ENCODE peak calls at places on chromosome 17, in six cellular contexts. E is A549, S is GM12878, U is K562, H is IMR-90, X is HepG2. K is an unnamed sample.
A peak's percentile ranks its signal among the peaks of the same experiment; 100 is the strongest.

GRCh38 chr17:36884495-36885160 is 52.6 kb upstream of the LHX1 start:
- DNase-seq in E (no peak), S (no peak), U (no peak), H (no peak), X (no peak), K (no peak)

GRCh38 chr17:50051082-50051576 is 4.8 kb upstream of the ITGA3 start:
- DNase-seq in E (peak; percentile 93), S (no peak), U (peak; percentile 52), H (peak; percentile 88), X (no peak), K (no peak)

GRCh38 chr17:67044940-67045339 is 586 bp downstream of the CACNG1 start:
- DNase-seq in E (no peak), S (no peak), U (no peak), H (no peak), X (no peak), K (no peak)

GRCh38 chr17:47864791-47865216 is 13.8 kb upstream of the SP6 start:
- DNase-seq in E (no peak), S (no peak), U (no peak), H (no peak), X (no peak), K (no peak)

GRCh38 chr17:82202981-82203380 is 9.7 kb downstream of the CCDC57 start:
- DNase-seq in E (no peak), S (no peak), U (no peak), H (no peak), X (no peak), K (no peak)

GRCh38 chr17:65332375-65332774 is 195.2 kb downstream of the RGS9 start:
- DNase-seq in E (no peak), S (no peak), U (no peak), H (peak; percentile 66), X (no peak), K (no peak)

GRCh38 chr17:14417336-14417735 is 116.5 kb downstream of the HS3ST3B1 start:
- DNase-seq in E (no peak), S (no peak), U (no peak), H (no peak), X (peak; percentile 6), K (no peak)

GRCh38 chr17:14197582-14197981 is 39.1 kb downstream of the CDRT15 start:
- DNase-seq in E (no peak), S (no peak), U (no peak), H (no peak), X (no peak), K (no peak)

GRCh38 chr17:74337834-74338500 is 11.9 kb downstream of the KIF19 start:
- DNase-seq in E (no peak), S (no peak), U (no peak), H (no peak), X (no peak), K (no peak)

GRCh38 chr17:66287911-66288310 is 14.5 kb upstream of the PRKCA start:
- DNase-seq in E (peak; percentile 62), S (no peak), U (no peak), H (no peak), X (no peak), K (no peak)

GRCh38 chr17:40311575-40311974 is 2.6 kb downstream of the RARA start:
- DNase-seq in E (no peak), S (no peak), U (no peak), H (no peak), X (no peak), K (no peak)

GRCh38 chr17:64084086-64084939 is 45.6 kb downstream of the ERN1 start:
- DNase-seq in E (peak; percentile 75), S (no peak), U (peak; percentile 60), H (peak; percentile 43), X (peak; percentile 89), K (peak; percentile 45)

GRCh38 chr17:72466199-72466598 is 345.4 kb downstream of the SOX9 start:
- DNase-seq in E (peak; percentile 95), S (peak; percentile 75), U (no peak), H (peak; percentile 88), X (peak; percentile 48), K (no peak)

GRCh38 chr17:31533546-31534155 is 142.2 kb downstream of the RAB11FIP4 start:
- DNase-seq in E (peak; percentile 45), S (no peak), U (peak; percentile 76), H (peak; percentile 88), X (no peak), K (peak; percentile 43)

GRCh38 chr17:17783825-17784598 is 52.8 kb downstream of the SREBF1 start:
- DNase-seq in E (no peak), S (peak; percentile 17), U (no peak), H (no peak), X (no peak), K (no peak)

GRCh38 chr17:74833501-74834361 is 26.0 kb downstream of the GRIN2C start:
- DNase-seq in E (no peak), S (no peak), U (no peak), H (peak; percentile 52), X (no peak), K (no peak)

GRCh38 chr17:36602030-36602737 is 801 bp downstream of the MRM1 start:
- DNase-seq in E (peak; percentile 22), S (no peak), U (no peak), H (peak; percentile 9), X (no peak), K (no peak)

GRCh38 chr17:76584427-76585047 is 1.1 kb downstream of the ST6GALNAC2 start:
- DNase-seq in E (no peak), S (no peak), U (no peak), H (no peak), X (no peak), K (no peak)

GRCh38 chr17:82058855-82059249 is 6.8 kb downstream of the DUS1L start:
- DNase-seq in E (no peak), S (no peak), U (no peak), H (no peak), X (no peak), K (no peak)

GRCh38 chr17:65583921-65584603 is 22.6 kb upstream of the AXIN2 start:
- DNase-seq in E (no peak), S (no peak), U (no peak), H (no peak), X (peak; percentile 71), K (no peak)

GRCh38 chr17:75001915-75002843 is 10.3 kb upstream of the MRPL58 start:
- DNase-seq in E (no peak), S (no peak), U (no peak), H (no peak), X (no peak), K (no peak)

GRCh38 chr17:39619786-39620101 is 7.0 kb upstream of the PPP1R1B start:
- DNase-seq in E (no peak), S (no peak), U (no peak), H (no peak), X (peak; percentile 44), K (no peak)

GRCh38 chr17:18186271-18186982 is 2.8 kb downstream of the ALKBH5 start:
- DNase-seq in E (no peak), S (no peak), U (no peak), H (peak; percentile 47), X (no peak), K (no peak)

GRCh38 chr17:64297467-64298088 is 34.5 kb upstream of the TEX2 start:
- DNase-seq in E (no peak), S (no peak), U (no peak), H (no peak), X (no peak), K (no peak)

GRCh38 chr17:45132569-45133463 is 501 bp upstream of the PLCD3 start:
- DNase-seq in E (peak; percentile 93), S (no peak), U (peak; percentile 50), H (peak; percentile 70), X (peak; percentile 66), K (peak; percentile 93)

GRCh38 chr17:12545877-12546513 is 119.7 kb upstream of the MYOCD start:
- DNase-seq in E (peak; percentile 75), S (no peak), U (peak; percentile 19), H (peak; percentile 63), X (peak; percentile 41), K (peak; percentile 64)

GRCh38 chr17:19646788-19647696 is 1.5 kb upstream of the ALDH3A2 start:
- DNase-seq in E (peak; percentile 72), S (no peak), U (no peak), H (no peak), X (peak; percentile 69), K (no peak)

GRCh38 chr17:30235386-30236296 is at the start of gene SLC6A4:
- DNase-seq in E (no peak), S (no peak), U (peak; percentile 50), H (no peak), X (no peak), K (no peak)

GRCh38 chr17:882827-883585 is 96.6 kb downstream of the NXN start:
- DNase-seq in E (no peak), S (no peak), U (no peak), H (peak; percentile 66), X (peak; percentile 83), K (no peak)

GRCh38 chr17:56937688-56938087 is 23.2 kb downstream of the COIL start:
- DNase-seq in E (no peak), S (no peak), U (peak; percentile 20), H (no peak), X (no peak), K (no peak)
- TF ChIP-seq BHLHE40 in E (no peak), S (no peak), U (no peak), H (no peak), X (no peak), K (no peak)

GRCh38 chr17:58310511-58311428 is 17.8 kb downstream of the TSPOAP1 start:
- DNase-seq in E (no peak), S (no peak), U (no peak), H (no peak), X (no peak), K (no peak)
- TF ChIP-seq BHLHE40 in E (no peak), S (no peak), U (no peak), H (no peak), X (no peak), K (no peak)

DNA sequence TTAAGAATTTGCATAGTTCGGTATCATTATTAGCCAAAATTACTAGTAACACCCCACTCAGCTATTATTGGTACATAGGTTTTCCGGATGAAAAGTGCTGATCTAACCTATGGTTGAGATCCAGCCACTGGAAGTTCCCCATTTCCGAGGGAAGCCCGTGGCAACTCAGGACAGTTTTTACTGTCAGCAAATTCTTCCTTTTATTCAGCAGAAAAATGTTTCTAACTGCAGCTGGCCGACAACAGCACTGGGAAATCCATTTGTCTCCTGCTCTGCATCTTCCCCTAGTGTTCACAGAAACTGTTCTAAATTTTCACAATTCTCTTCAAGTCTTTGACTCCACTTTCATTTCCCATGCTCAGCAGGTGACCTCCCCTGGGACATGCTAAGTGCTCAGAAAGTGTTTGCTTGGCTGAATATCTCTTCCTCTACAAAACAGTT is 15.6 kb upstream of the MMD start:
- DNase-seq in E (no peak), S (peak; percentile 93), U (no peak), H (no peak), X (no peak), K (no peak)
- TF ChIP-seq BHLHE40 in E (no peak), S (peak; percentile 75), U (no peak), H (no peak), X (no peak), K (no peak)

DNA sequence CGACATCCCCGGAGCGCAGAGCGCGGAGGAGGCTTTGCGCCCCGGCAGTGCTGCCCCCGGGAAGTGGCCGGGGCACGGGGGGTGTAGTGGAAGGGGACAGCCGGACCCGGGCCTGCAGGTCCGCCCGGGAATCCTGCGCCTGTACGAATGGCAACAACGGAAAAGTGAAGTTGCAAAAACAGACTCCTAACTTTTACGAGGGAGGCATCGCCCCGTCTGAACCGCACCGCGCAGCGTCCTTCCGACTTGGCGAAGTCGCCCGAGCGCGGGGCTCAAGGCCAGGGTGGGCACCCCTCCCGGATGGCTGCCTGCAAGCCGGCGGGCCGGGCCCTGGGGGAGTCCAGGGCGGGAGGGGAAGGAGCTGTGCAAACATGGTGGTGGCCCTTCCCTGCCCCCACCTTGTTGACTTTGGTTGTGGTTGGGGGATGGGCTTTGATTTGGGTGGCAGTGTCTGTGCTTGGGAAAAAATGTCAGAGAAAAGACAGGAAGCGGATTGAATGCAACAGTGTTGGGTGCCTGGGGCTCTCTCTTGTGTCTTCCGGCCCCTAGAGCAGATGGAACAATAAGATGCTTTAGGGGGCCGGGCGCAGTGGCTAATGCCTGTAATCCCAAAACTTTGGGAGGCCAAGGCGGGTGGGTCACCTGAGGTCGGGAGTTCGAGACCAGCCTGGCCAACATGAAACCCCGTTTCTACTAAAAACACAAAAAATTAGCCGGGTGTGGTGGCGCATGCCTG is 675 bp downstream of the RNF213 start:
- DNase-seq in E (peak; percentile 85), S (no peak), U (peak; percentile 39), H (peak; percentile 32), X (peak; percentile 90), K (peak; percentile 32)
- TF ChIP-seq BHLHE40 in E (no peak), S (no peak), U (no peak), H (no peak), X (peak; percentile 39), K (no peak)

K was measured in HEK293T.